ENCODE peak calls at places on chromosome 15, in six cellular contexts. One of them, this sample, is unnamed.
A peak's percentile ranks its signal among the peaks of the same experiment; 100 is the strongest.

GRCh38 chr15:81768773-81769172 is 277.0 kb downstream of the MEX3B start:
- DNase-seq in upper lobe of left lung: no peak
- DNase-seq in neural progenitor cell: no peak
- DNase-seq in heart left ventricle: no peak
- DNase-seq in brain microvascular endothelial cell: no peak
- DNase-seq in caudate nucleus: no peak
- DNase-seq in this sample: no peak

GRCh38 chr15:65286069-65286703 is 497 bp downstream of the PARP16 start:
- DNase-seq in neural progenitor cell: peak; percentile 87
- DNase-seq in upper lobe of left lung: peak; percentile 92
- DNase-seq in brain microvascular endothelial cell: no peak
- DNase-seq in heart left ventricle: peak; percentile 15
- DNase-seq in caudate nucleus: no peak
- DNase-seq in this sample: no peak

GRCh38 chr15:68051907-68052306 is 2.2 kb upstream of the PIAS1 start:
- DNase-seq in brain microvascular endothelial cell: no peak
- DNase-seq in upper lobe of left lung: no peak
- DNase-seq in caudate nucleus: no peak
- DNase-seq in neural progenitor cell: no peak
- DNase-seq in heart left ventricle: no peak
- DNase-seq in this sample: no peak

GRCh38 chr15:42691308-42691707 is 45.6 kb downstream of the CDAN1 start:
- DNase-seq in heart left ventricle: no peak
- DNase-seq in caudate nucleus: no peak
- DNase-seq in neural progenitor cell: no peak
- DNase-seq in brain microvascular endothelial cell: no peak
- DNase-seq in upper lobe of left lung: no peak
- DNase-seq in this sample: no peak

GRCh38 chr15:90000175-90000923 is 775 bp upstream of the ZNF710 start:
- DNase-seq in caudate nucleus: no peak
- DNase-seq in neural progenitor cell: peak; percentile 69
- DNase-seq in upper lobe of left lung: peak; percentile 88
- DNase-seq in brain microvascular endothelial cell: no peak
- DNase-seq in heart left ventricle: peak; percentile 29
- DNase-seq in this sample: no peak

GRCh38 chr15:93829115-93829849 is 402.1 kb upstream of the MCTP2 start:
- DNase-seq in neural progenitor cell: no peak
- DNase-seq in brain microvascular endothelial cell: peak; percentile 94
- DNase-seq in upper lobe of left lung: no peak
- DNase-seq in heart left ventricle: no peak
- DNase-seq in caudate nucleus: no peak
- DNase-seq in this sample: peak; percentile 84

GRCh38 chr15:32943691-32944090 is 225.9 kb downstream of the GREM1 start:
- DNase-seq in neural progenitor cell: no peak
- DNase-seq in heart left ventricle: no peak
- DNase-seq in brain microvascular endothelial cell: no peak
- DNase-seq in caudate nucleus: no peak
- DNase-seq in upper lobe of left lung: no peak
- DNase-seq in this sample: no peak

GRCh38 chr15:31223478-31224350 is 102.9 kb upstream of the KLF13 start:
- DNase-seq in neural progenitor cell: no peak
- DNase-seq in heart left ventricle: no peak
- DNase-seq in upper lobe of left lung: peak; percentile 84
- DNase-seq in brain microvascular endothelial cell: no peak
- DNase-seq in caudate nucleus: no peak
- DNase-seq in this sample: no peak

GRCh38 chr15:80789296-80789695 is 10.1 kb downstream of the CEMIP start:
- DNase-seq in caudate nucleus: no peak
- DNase-seq in upper lobe of left lung: no peak
- DNase-seq in neural progenitor cell: no peak
- DNase-seq in heart left ventricle: no peak
- DNase-seq in brain microvascular endothelial cell: no peak
- DNase-seq in this sample: no peak

GRCh38 chr15:74463634-74464033 is 2.7 kb upstream of the UBL7 start:
- DNase-seq in heart left ventricle: no peak
- DNase-seq in neural progenitor cell: no peak
- DNase-seq in brain microvascular endothelial cell: no peak
- DNase-seq in upper lobe of left lung: no peak
- DNase-seq in caudate nucleus: no peak
- DNase-seq in this sample: no peak

DNA sequence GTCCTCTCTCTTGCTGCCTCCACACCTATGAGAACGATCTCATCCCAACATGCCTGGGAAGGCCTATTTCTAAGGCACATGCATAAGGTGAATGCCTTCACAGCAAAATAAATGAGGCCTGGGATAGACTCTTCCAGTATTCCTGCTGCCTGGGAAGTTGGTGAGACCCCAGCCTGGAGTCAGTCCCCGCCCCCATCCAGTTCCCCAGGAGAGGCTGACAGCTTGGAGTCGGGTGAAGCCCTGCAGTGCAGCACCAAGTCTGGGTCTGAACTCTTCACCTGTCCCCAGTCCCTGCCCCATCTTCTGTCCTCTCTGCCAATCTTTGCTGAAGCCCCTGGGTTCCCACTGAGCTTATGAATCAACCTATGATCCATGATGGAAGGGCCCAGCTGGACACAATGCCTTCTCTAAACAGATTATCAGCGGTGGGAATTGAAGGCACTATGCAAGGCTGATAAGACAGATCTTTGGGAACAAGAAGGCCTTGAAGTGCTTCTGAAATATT is 10.3 kb upstream of the APBA2 start:
- DNase-seq in brain microvascular endothelial cell: no peak
- DNase-seq in caudate nucleus: no peak
- DNase-seq in heart left ventricle: no peak
- DNase-seq in upper lobe of left lung: no peak
- DNase-seq in neural progenitor cell: peak; percentile 56
- DNase-seq in this sample: peak; percentile 42
- H3K27ac ChIP-seq in brain microvascular endothelial cell: no peak overlapping the region
- H3K27ac ChIP-seq in caudate nucleus: no peak overlapping the region
- H3K27ac ChIP-seq in heart left ventricle: no peak overlapping the region
- H3K27ac ChIP-seq in upper lobe of left lung: no peak overlapping the region
- H3K27ac ChIP-seq in neural progenitor cell: peak overlapping the region; percentile 55
- H3K27ac ChIP-seq in this sample: no peak overlapping the region

GRCh38 chr15:58137686-58138085 is 495 bp upstream of the AQP9 start:
- DNase-seq in brain microvascular endothelial cell: no peak
- DNase-seq in neural progenitor cell: no peak
- DNase-seq in upper lobe of left lung: no peak
- DNase-seq in heart left ventricle: no peak
- DNase-seq in caudate nucleus: no peak
- DNase-seq in this sample: no peak

GRCh38 chr15:58134886-58135285 is 3.3 kb upstream of the AQP9 start:
- DNase-seq in neural progenitor cell: no peak
- DNase-seq in heart left ventricle: no peak
- DNase-seq in caudate nucleus: no peak
- DNase-seq in upper lobe of left lung: no peak
- DNase-seq in brain microvascular endothelial cell: no peak
- DNase-seq in this sample: no peak

GRCh38 chr15:58138106-58138505 is at the start of gene AQP9:
- DNase-seq in brain microvascular endothelial cell: no peak
- DNase-seq in upper lobe of left lung: no peak
- DNase-seq in heart left ventricle: no peak
- DNase-seq in neural progenitor cell: no peak
- DNase-seq in caudate nucleus: no peak
- DNase-seq in this sample: no peak

GRCh38 chr15:58135511-58136174 is 2.5 kb upstream of the AQP9 start:
- DNase-seq in neural progenitor cell: no peak
- DNase-seq in brain microvascular endothelial cell: no peak
- DNase-seq in heart left ventricle: no peak
- DNase-seq in caudate nucleus: no peak
- DNase-seq in upper lobe of left lung: no peak
- DNase-seq in this sample: no peak

DNA sequence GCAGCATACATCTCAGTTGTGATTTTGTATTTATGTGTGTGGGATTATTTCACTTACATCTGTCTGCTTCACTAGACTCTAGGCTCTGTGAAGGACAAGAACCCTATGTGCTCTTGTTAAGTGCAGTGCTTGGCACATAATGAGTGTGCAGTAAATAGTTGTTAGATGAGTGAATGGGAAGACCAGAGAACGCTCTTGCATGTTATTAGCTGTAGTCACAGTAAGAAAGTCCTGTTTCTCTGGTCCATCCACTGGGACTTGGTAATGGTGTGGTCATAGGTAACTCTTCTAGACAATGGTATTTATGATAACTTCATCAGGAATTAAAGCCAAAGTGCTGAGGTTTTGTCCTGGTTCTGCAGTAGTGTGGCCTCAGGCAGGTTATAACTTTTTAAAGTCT is 1.4 kb upstream of the AQP9 start:
- DNase-seq in upper lobe of left lung: no peak
- DNase-seq in caudate nucleus: no peak
- DNase-seq in neural progenitor cell: no peak
- DNase-seq in heart left ventricle: no peak
- DNase-seq in brain microvascular endothelial cell: no peak
- DNase-seq in this sample: no peak
- H3K27ac ChIP-seq in upper lobe of left lung: no peak overlapping the region
- H3K27ac ChIP-seq in caudate nucleus: no peak overlapping the region
- H3K27ac ChIP-seq in neural progenitor cell: no peak overlapping the region
- H3K27ac ChIP-seq in heart left ventricle: no peak overlapping the region
- H3K27ac ChIP-seq in brain microvascular endothelial cell: no peak overlapping the region
- H3K27ac ChIP-seq in this sample: no peak overlapping the region

GRCh38 chr15:57284535-57284934 is 91.8 kb upstream of the CGNL1 start:
- DNase-seq in upper lobe of left lung: no peak
- DNase-seq in brain microvascular endothelial cell: no peak
- DNase-seq in neural progenitor cell: no peak
- DNase-seq in caudate nucleus: no peak
- DNase-seq in heart left ventricle: no peak
- DNase-seq in this sample: no peak
- H3K27ac ChIP-seq in upper lobe of left lung: no peak overlapping the region
- H3K27ac ChIP-seq in brain microvascular endothelial cell: no peak overlapping the region
- H3K27ac ChIP-seq in neural progenitor cell: no peak overlapping the region
- H3K27ac ChIP-seq in caudate nucleus: no peak overlapping the region
- H3K27ac ChIP-seq in heart left ventricle: no peak overlapping the region
- H3K27ac ChIP-seq in this sample: no peak overlapping the region

GRCh38 chr15:41283653-41284424 is 48.6 kb downstream of the OIP5 start:
- DNase-seq in caudate nucleus: peak; percentile 85
- DNase-seq in brain microvascular endothelial cell: peak; percentile 98
- DNase-seq in upper lobe of left lung: peak; percentile 99
- DNase-seq in heart left ventricle: peak; percentile 99
- DNase-seq in neural progenitor cell: peak; percentile 99
- DNase-seq in this sample: peak; percentile 99

GRCh38 chr15:41288464-41288863 is 43.9 kb downstream of the OIP5 start:
- DNase-seq in neural progenitor cell: no peak
- DNase-seq in upper lobe of left lung: no peak
- DNase-seq in caudate nucleus: no peak
- DNase-seq in heart left ventricle: no peak
- DNase-seq in brain microvascular endothelial cell: no peak
- DNase-seq in this sample: no peak

GRCh38 chr15:41286665-41287333 is 45.6 kb downstream of the OIP5 start:
- DNase-seq in caudate nucleus: no peak
- DNase-seq in upper lobe of left lung: no peak
- DNase-seq in neural progenitor cell: no peak
- DNase-seq in heart left ventricle: no peak
- DNase-seq in brain microvascular endothelial cell: no peak
- DNase-seq in this sample: no peak

GRCh38 chr15:41284425-41285177 is 47.8 kb downstream of the OIP5 start:
- DNase-seq in upper lobe of left lung: no peak
- DNase-seq in neural progenitor cell: peak; percentile 21
- DNase-seq in heart left ventricle: peak; percentile 21
- DNase-seq in caudate nucleus: no peak
- DNase-seq in brain microvascular endothelial cell: no peak
- DNase-seq in this sample: no peak

DNA sequence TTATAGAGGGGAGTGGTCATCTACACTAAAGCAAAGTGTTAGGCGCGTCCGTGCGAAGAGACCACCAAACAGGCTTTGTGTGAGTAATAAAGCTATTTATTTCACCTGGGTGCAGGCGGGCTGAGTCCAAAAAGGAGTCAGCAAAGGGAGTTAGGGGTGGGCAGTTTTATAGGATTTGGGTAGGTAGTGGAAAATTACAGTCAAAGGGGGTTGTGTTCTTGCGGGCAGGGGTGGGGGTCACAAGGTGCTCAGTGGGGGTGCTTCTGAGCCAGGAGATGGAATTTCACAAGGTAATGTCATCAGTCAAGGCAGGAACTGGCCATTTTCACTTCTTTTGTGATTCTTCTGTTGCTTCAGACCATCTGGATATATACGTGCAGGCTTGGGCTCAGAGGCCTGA is 47.1 kb downstream of the OIP5 start:
- DNase-seq in caudate nucleus: no peak
- DNase-seq in heart left ventricle: no peak
- DNase-seq in brain microvascular endothelial cell: no peak
- DNase-seq in neural progenitor cell: peak; percentile 34
- DNase-seq in upper lobe of left lung: no peak
- DNase-seq in this sample: no peak
- H3K27ac ChIP-seq in caudate nucleus: no peak overlapping the region
- H3K27ac ChIP-seq in heart left ventricle: no peak overlapping the region
- H3K27ac ChIP-seq in brain microvascular endothelial cell: no peak overlapping the region
- H3K27ac ChIP-seq in neural progenitor cell: no peak overlapping the region
- H3K27ac ChIP-seq in upper lobe of left lung: peak overlapping the region; percentile 92
- H3K27ac ChIP-seq in this sample: peak overlapping the region; percentile 67

GRCh38 chr15:92621972-92622533 is 33.5 kb downstream of the FAM174B start:
- DNase-seq in heart left ventricle: no peak
- DNase-seq in neural progenitor cell: no peak
- DNase-seq in brain microvascular endothelial cell: no peak
- DNase-seq in upper lobe of left lung: peak; percentile 46
- DNase-seq in caudate nucleus: no peak
- DNase-seq in this sample: no peak

GRCh38 chr15:92627014-92627413 is 28.6 kb downstream of the FAM174B start:
- DNase-seq in upper lobe of left lung: no peak
- DNase-seq in caudate nucleus: no peak
- DNase-seq in heart left ventricle: no peak
- DNase-seq in neural progenitor cell: no peak
- DNase-seq in brain microvascular endothelial cell: no peak
- DNase-seq in this sample: peak; percentile 27

GRCh38 chr15:92623435-92623834 is 32.1 kb downstream of the FAM174B start:
- DNase-seq in heart left ventricle: no peak
- DNase-seq in brain microvascular endothelial cell: no peak
- DNase-seq in upper lobe of left lung: no peak
- DNase-seq in neural progenitor cell: no peak
- DNase-seq in caudate nucleus: no peak
- DNase-seq in this sample: no peak

GRCh38 chr15:92625297-92625980 is 30.1 kb downstream of the FAM174B start:
- DNase-seq in caudate nucleus: no peak
- DNase-seq in brain microvascular endothelial cell: peak; percentile 81
- DNase-seq in heart left ventricle: no peak
- DNase-seq in neural progenitor cell: no peak
- DNase-seq in upper lobe of left lung: no peak
- DNase-seq in this sample: no peak

DNA sequence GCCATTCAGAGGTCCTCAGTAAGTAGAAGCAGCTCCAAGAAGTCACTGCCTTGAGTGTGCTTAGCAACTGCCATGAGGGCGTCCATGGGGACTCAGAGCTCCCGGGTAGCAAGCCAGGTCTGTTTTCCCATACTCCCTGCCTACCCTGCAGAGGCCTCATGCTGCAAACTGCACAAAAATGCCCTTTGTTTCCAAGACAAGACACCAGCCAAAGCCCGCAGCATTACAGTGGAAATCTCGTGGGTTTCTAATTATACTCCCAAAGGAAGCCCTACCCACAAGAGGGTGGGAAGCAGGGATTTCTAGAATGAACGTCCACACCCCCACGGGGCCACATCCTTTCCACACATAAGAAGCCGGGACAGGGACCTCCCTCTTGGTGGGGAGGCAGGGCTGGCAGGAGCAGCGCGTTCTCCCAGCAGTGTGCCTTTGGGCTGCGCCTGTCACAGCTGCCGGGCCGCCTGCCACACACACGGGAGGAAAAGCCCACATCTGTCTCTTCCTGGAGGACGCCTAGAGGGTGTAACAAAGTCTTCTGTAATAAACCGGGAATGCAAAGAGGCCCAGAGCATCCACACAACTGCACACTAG is 31.1 kb downstream of the FAM174B start:
- DNase-seq in brain microvascular endothelial cell: no peak
- DNase-seq in caudate nucleus: no peak
- DNase-seq in upper lobe of left lung: peak; percentile 72
- DNase-seq in neural progenitor cell: peak; percentile 24
- DNase-seq in heart left ventricle: peak; percentile 65
- DNase-seq in this sample: no peak
- H3K27ac ChIP-seq in brain microvascular endothelial cell: no peak overlapping the region
- H3K27ac ChIP-seq in caudate nucleus: peak overlapping the region; percentile 85
- H3K27ac ChIP-seq in upper lobe of left lung: peak overlapping the region; percentile 6
- H3K27ac ChIP-seq in neural progenitor cell: peak overlapping the region; percentile 50
- H3K27ac ChIP-seq in heart left ventricle: peak overlapping the region; percentile 37
- H3K27ac ChIP-seq in this sample: no peak overlapping the region

This sample was measured in RWPE2.